ENCODE peak calls at places on chromosomes 2 and 18, in four cellular contexts. R is GM12878, H is K562, F is HL-60. Z is an unnamed sample.

GRCh38 chr2:161273038-161273760 is 35.0 kb upstream of the PSMD14 start:
- DNase-seq in F (no peak), R (peak), H (peak), Z (no peak)

GRCh38 chr2:140990416-140990815 is 1140.4 kb downstream of the LRP1B start:
- DNase-seq in F (no peak), R (no peak), H (no peak), Z (no peak)

GRCh38 chr2:206482123-206482522 is 38.8 kb downstream of the ADAM23 start:
- DNase-seq in H (peak), F (peak), R (no peak), Z (no peak)

GRCh38 chr2:239911630-239912071 is 113.5 kb downstream of the NDUFA10 start:
- DNase-seq in H (peak), R (no peak), F (peak), Z (no peak)

GRCh38 chr2:24721470-24721869 is 71.7 kb downstream of the PTRHD1 start:
- DNase-seq in R (peak), F (no peak), H (no peak), Z (no peak)

GRCh38 chr2:196606516-196606915 is 33.0 kb upstream of the CCDC150 start:
- DNase-seq in H (no peak), R (no peak), F (no peak), Z (no peak)

GRCh38 chr2:119234021-119235019 is 10.7 kb downstream of the STEAP3 start:
- DNase-seq in F (no peak), H (peak), R (no peak), Z (no peak)

GRCh38 chr2:55420901-55421300 is 1.2 kb upstream of the CCDC88A start:
- DNase-seq in F (no peak), H (no peak), R (no peak), Z (no peak)

GRCh38 chr2:172431428-172431827 is 4.0 kb downstream of the ITGA6 start:
- DNase-seq in H (no peak), R (no peak), F (no peak), Z (no peak)

GRCh38 chr2:162196611-162197010 is 44.6 kb upstream of the GCG start:
- DNase-seq in H (no peak), F (no peak), R (no peak), Z (no peak)

GRCh38 chr2:39325966-39326365 is 82.2 kb upstream of the CDKL4 start:
- DNase-seq in R (no peak), H (no peak), F (no peak), Z (no peak)

GRCh38 chr2:20108655-20109396 is 57.4 kb upstream of the LAPTM4A start:
- DNase-seq in H (no peak), F (peak), R (no peak), Z (no peak)

GRCh38 chr18:44887227-44887631 is 206.5 kb downstream of the SETBP1 start:
- DNase-seq in R (peak), H (no peak), F (no peak), Z (peak)

GRCh38 chr2:37583402-37583801 is 88.0 kb downstream of the CDC42EP3 start:
- DNase-seq in F (no peak), R (no peak), H (no peak), Z (no peak)

GRCh38 chr2:141968377-141968920 is 162.4 kb downstream of the LRP1B start:
- DNase-seq in F (peak), R (no peak), H (no peak), Z (no peak)

GRCh38 chr18:26482567-26482966 is 65.8 kb downstream of the KCTD1 start:
- DNase-seq in F (no peak), H (no peak), R (no peak), Z (no peak)

GRCh38 chr2:182868049-182868422 is 1.6 kb upstream of the FRZB start:
- DNase-seq in H (no peak), R (no peak), F (no peak), Z (peak)

GRCh38 chr18:34978533-34978893 is 62.7 kb upstream of the MAPRE2 start:
- DNase-seq in F (no peak), R (no peak), H (peak), Z (no peak)

GRCh38 chr2:133247613-133248012 is 320.6 kb downstream of the NCKAP5 start:
- DNase-seq in H (no peak), F (peak), R (peak), Z (no peak)

GRCh38 chr2:31688282-31688681 is 107.5 kb upstream of the SRD5A2 start:
- DNase-seq in R (no peak), F (peak), H (peak), Z (no peak)

GRCh38 chr2:156340818-156341481 is 8.4 kb upstream of the NR4A2 start:
- DNase-seq in F (no peak), H (peak), R (no peak), Z (no peak)

GRCh38 chr2:26957524-26957923 is 12.9 kb upstream of the MAPRE3 start:
- DNase-seq in H (no peak), R (no peak), F (no peak), Z (no peak)

GRCh38 chr2:101520246-101520645 is 45.3 kb upstream of the RFX8 start:
- DNase-seq in H (no peak), F (no peak), R (no peak), Z (no peak)

GRCh38 chr2:9071032-9071431 is 67.5 kb upstream of the MBOAT2 start:
- DNase-seq in F (no peak), R (no peak), H (peak), Z (no peak)

GRCh38 chr18:74745658-74746403 is 148.2 kb downstream of the ZNF407 start:
- DNase-seq in H (peak), F (no peak), R (no peak), Z (no peak)

GRCh38 chr2:162114291-162114690 is 37.8 kb downstream of the GCG start:
- DNase-seq in F (no peak), R (no peak), H (no peak), Z (no peak)

GRCh38 chr2:239223029-239223329 is 177.8 kb downstream of the HDAC4 start:
- DNase-seq in R (no peak), F (peak), H (no peak), Z (no peak)

GRCh38 chr2:180873219-180873618 is 107.2 kb upstream of the UBE2E3 start:
- DNase-seq in R (no peak), H (no peak), F (no peak), Z (no peak)

GRCh38 chr2:28986429-28986828 is 5.3 kb downstream of the TOGARAM2 start:
- DNase-seq in H (no peak), R (no peak), F (no peak), Z (no peak)

GRCh38 chr2:10273215-10274175 is 29.2 kb upstream of the HPCAL1 start:
- DNase-seq in F (no peak), R (no peak), H (peak), Z (no peak)

GRCh38 chr2:234241656-234242445 is 191.3 kb downstream of the SPP2 start:
- DNase-seq in F (no peak), R (no peak), H (no peak), Z (no peak)
- TF ChIP-seq SPI1 in F (no peak), R (no peak), H (no peak), Z (no peak)

GRCh38 chr2:152025678-152026287 is 73.1 kb downstream of the CACNB4 start:
- DNase-seq in H (peak), F (peak), R (peak), Z (no peak)
- TF ChIP-seq POLR2AphosphoS5 in H (no peak), F (no peak), R (no peak), Z (no peak)

DNA sequence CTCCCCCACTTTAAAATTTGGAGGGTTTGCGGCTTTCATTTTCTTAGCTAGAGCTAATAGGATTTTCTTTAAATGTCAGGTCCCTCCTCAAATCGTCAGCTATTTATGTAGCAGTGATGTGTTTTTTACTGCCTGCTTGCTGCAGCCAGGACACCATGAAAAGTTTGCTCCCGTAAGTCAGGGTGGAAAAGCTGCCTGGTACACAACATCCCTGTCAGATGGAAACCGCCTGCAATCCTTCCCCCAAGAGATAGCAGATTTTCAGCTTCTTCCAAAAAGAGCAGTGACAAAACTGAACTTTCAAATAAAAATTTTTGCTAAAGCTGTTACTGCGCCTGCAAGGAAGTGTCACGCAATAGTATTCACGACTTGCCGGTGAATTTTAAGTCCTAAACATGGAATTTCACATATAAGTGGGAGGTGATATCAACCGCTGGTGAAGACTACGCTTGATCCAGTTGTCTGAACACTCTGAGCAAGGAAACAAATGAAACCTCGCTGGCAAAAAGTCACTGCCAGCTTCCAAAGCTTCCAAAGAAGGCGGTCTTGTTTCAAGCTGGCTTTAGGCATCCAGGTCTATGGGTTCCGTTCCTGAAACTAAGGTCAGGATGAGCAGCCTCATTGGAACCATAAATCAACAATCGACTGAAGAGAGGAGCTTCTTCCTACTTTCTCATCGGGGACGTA is 2.9 kb downstream of the COL6A3 start:
- DNase-seq in F (no peak), H (no peak), R (no peak), Z (no peak)
- TF ChIP-seq SPI1 in F (no peak), H (no peak), R (no peak), Z (no peak)

GRCh38 chr2:237909075-237909695 is 49.8 kb downstream of the RAMP1 start:
- DNase-seq in F (no peak), H (no peak), R (no peak), Z (no peak)

GRCh38 chr2:237901932-237902846 is 42.8 kb downstream of the RAMP1 start:
- DNase-seq in H (no peak), F (no peak), R (no peak), Z (no peak)

GRCh38 chr2:237900891-237901831 is 41.7 kb downstream of the RAMP1 start:
- DNase-seq in R (no peak), H (no peak), F (no peak), Z (no peak)

GRCh38 chr2:237907144-237907543 is 47.7 kb downstream of the RAMP1 start:
- DNase-seq in F (no peak), R (no peak), H (no peak), Z (no peak)

GRCh38 chr2:237904806-237905599 is 45.6 kb downstream of the RAMP1 start:
- DNase-seq in R (peak), F (no peak), H (peak), Z (no peak)
- TF ChIP-seq POLR2AphosphoS5 in R (no peak), F (no peak), H (no peak), Z (no peak)

DNA sequence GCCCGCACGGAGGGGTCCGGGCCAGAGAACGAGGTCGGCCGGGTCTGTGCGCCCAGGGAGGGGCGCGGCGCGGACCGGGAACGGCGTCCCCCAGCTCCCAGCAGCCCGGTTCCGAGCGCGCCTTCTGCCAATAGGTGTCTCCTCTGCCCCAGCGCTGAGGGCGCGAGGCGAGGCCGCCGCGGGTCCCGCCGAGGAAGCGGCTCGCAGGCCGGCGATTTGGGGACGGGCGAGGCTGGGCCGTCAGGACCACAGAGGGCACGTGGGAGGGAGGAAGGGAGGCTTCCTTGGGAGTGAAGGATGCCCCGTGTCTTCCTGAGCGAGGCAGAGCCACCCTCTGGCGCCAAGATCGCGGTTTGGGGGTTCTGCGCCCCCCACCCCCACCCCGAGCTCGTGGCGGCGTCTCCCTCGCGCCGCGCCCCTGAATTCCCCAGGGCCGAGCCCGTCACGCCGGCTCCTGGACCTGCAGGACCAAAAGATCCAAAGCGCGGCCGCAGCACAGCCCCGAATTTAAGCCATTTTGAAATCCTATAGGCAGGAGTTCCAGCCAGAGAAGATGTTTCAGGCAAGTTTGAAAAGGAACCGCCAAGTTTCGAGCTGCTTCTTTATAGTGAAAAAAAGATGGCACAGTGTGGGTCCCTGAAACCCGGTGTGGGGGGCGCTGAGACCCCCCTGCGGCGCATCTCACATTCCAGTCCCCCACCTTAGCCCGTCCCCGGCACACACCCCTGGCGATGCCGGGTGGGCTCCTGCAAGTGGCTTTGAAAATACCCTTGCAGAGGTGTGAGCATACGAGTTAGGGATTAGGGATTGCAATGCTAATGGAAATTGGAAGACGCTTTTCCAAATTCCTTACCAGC is 929 bp downstream of the NFATC1 start:
- DNase-seq in H (peak), R (no peak), F (peak), Z (no peak)
- TF ChIP-seq SPI1 in H (no peak), R (no peak), F (no peak), Z (no peak)

DNA sequence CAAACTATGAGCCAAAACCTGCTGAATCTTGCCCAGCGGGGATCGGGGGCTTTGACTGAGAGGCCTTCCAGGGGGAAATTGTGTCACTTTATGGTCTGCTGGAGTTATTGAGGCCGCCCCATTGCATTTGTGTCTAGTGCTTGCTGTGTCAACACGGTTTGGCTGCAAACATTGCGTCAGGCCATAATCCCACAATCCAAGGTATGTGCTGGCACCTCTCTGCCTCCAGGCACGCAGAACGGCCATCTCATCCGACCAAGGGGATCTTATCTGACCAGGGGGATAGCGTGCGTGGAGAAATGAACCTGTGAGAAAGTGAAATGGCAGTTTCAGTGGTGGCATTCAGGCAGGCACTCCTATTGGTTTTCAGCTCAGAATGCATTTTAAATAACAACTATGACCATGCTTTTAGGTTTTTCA is 18.1 kb upstream of the LYPD6B start:
- DNase-seq in F (no peak), H (no peak), R (peak), Z (no peak)
- TF ChIP-seq POLR2AphosphoS5 in F (no peak), H (no peak), R (peak), Z (no peak)

Z was measured in GM12891.